ENCODE peak calls at places on chromosomes 3 and 15, in eight cellular contexts. E, Q, O, W, A, S, C and D are unnamed samples.

GRCh38 chr15:74844319-74845207 is 1.6 kb upstream of the ULK3 start:
- DNase-seq in E (no peak), C (no peak), S (no peak), Q (peak; percentile 19), A (no peak), O (no peak), W (no peak), D (no peak)

GRCh38 chr3:150248116-150248864 is 159.8 kb upstream of the TSC22D2 start:
- DNase-seq in Q (no peak), O (no peak), W (no peak), A (peak; percentile 59), E (no peak), C (no peak), S (peak; percentile 92), D (no peak)

GRCh38 chr15:29141206-29141907 is 128.3 kb downstream of the NSMCE3 start:
- DNase-seq in W (no peak), E (no peak), O (no peak), C (no peak), A (no peak), S (no peak), Q (no peak), D (no peak)

GRCh38 chr15:70493787-70494514 is 269.4 kb downstream of the UACA start:
- DNase-seq in S (peak; percentile 29), C (no peak), O (no peak), Q (no peak), W (no peak), E (no peak), A (no peak), D (no peak)

GRCh38 chr15:74208901-74209559 is 6.4 kb upstream of the STRA6 start:
- DNase-seq in S (peak; percentile 59), A (no peak), Q (no peak), C (no peak), W (no peak), E (no peak), O (no peak), D (no peak)

GRCh38 chr15:38533926-38534325 is 30.7 kb downstream of the RASGRP1 start:
- DNase-seq in O (no peak), A (no peak), E (no peak), Q (no peak), S (no peak), C (no peak), W (no peak), D (no peak)

GRCh38 chr3:118986734-118987133 is 47.9 kb downstream of the IGSF11 start:
- DNase-seq in A (no peak), Q (no peak), W (no peak), E (no peak), O (no peak), C (no peak), S (no peak), D (no peak)

GRCh38 chr3:70963412-70963811 is 620.1 kb downstream of the FOXP1 start:
- DNase-seq in S (no peak), E (no peak), A (peak; percentile 35), C (no peak), Q (no peak), W (no peak), O (no peak), D (no peak)

GRCh38 chr15:88395241-88395640 is 71.9 kb downstream of the MRPL46 start:
- DNase-seq in A (no peak), Q (no peak), E (no peak), O (no peak), W (no peak), S (no peak), C (no peak), D (no peak)

GRCh38 chr15:40769310-40770146 is at the start of gene C15orf62:
- DNase-seq in A (no peak), E (peak; percentile 63), O (no peak), Q (peak; percentile 44), S (peak; percentile 80), W (peak; percentile 70), C (peak; percentile 25), D (no peak)

GRCh38 chr3:37752661-37753055 is 109.0 kb upstream of the CTDSPL start:
- DNase-seq in A (no peak), W (no peak), C (no peak), Q (no peak), O (no peak), S (no peak), E (no peak), D (no peak)

GRCh38 chr3:47512416-47513124 is 942 bp downstream of the ELP6 start:
- DNase-seq in S (no peak), C (peak; percentile 11), O (no peak), E (no peak), A (peak; percentile 4), W (peak; percentile 40), Q (no peak), D (no peak)

GRCh38 chr3:134351421-134351820 is 22.8 kb downstream of the AMOTL2 start:
- DNase-seq in C (no peak), S (no peak), W (no peak), Q (no peak), E (no peak), A (no peak), O (no peak), D (no peak)

GRCh38 chr3:31917303-31917903 is 63.7 kb downstream of the OSBPL10 start:
- DNase-seq in C (no peak), A (no peak), O (no peak), E (no peak), W (no peak), S (no peak), Q (no peak), D (no peak)